ENCODE peak calls at places on chromosomes 3 and 15, in six cellular contexts. P, T, G, A, M and K are unnamed samples.

GRCh38 chr3:124650798-124651197 is 79.5 kb upstream of the UMPS start:
- DNase-seq in P (no peak), T (no peak), G (no peak), A (no peak), M (no peak), K (no peak)

GRCh38 chr3:141368925-141369794 is 856 bp downstream of the ZBTB38 start:
- DNase-seq in P (peak), T (no peak), G (no peak), A (peak), M (peak), K (no peak)

GRCh38 chr3:72018339-72018984 is 233.5 kb upstream of the PROK2 start:
- DNase-seq in P (no peak), T (peak), G (no peak), A (no peak), M (no peak), K (no peak)

GRCh38 chr3:65793495-65794200 is 245.1 kb downstream of the MAGI1 start:
- DNase-seq in P (peak), T (no peak), G (no peak), A (no peak), M (no peak), K (peak)

GRCh38 chr3:147407495-147408179 is 1.3 kb upstream of the ZIC4 start:
- DNase-seq in P (no peak), T (no peak), G (no peak), A (no peak), M (no peak), K (no peak)

GRCh38 chr3:163936557-163936956 is 1141.7 kb downstream of the SI start:
- DNase-seq in P (no peak), T (no peak), G (no peak), A (no peak), M (no peak), K (no peak)

GRCh38 chr15:96070636-96071035 is 259.9 kb upstream of the NR2F2 start:
- DNase-seq in P (peak), T (no peak), G (no peak), A (peak), M (peak), K (peak)

GRCh38 chr3:11603628-11604027 is 40.1 kb downstream of the VGLL4 start:
- DNase-seq in P (no peak), T (peak), G (peak), A (peak), M (peak), K (no peak)

GRCh38 chr3:126851934-126852333 is 131.0 kb upstream of the PLXNA1 start:
- DNase-seq in P (no peak), T (no peak), G (no peak), A (no peak), M (no peak), K (no peak)

GRCh38 chr15:78415284-78415683 is 22.7 kb upstream of the IREB2 start:
- DNase-seq in P (peak), T (no peak), G (no peak), A (peak), M (peak), K (peak)

DNA sequence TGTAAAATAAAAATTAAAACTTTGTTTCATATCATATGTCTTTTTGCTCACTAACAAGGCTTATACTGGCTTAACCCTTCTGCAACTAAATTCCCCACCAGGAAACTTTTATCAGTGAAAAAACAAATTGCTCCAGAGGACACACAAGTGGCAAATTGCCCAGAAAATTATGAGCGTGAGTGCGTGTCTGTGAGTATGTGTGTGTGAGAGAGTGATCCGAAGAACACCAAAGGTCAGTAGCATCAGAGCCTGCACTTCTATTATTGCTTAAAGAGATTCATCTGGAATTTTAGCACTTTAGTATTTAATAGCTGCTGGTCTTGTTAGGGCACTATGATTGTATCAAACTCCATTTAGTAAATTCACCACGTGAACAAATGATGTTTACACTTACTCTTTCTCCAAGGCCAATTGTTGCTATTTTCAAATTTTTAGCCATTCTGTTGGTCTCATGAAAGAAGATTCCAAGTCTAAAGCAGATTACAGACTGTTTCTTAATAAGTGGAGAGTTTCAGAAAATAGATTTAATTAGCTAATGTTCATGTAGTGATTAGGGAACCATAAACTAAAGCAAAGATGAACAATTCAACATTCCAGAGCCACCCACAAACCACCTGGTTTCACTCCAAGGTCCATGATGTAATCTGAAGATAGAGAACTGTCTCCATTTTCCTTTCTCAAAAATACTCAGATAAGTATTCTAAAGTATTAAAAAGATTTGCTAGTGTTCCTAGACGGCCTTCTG is 91.1 kb upstream of the IL12A start:
- DNase-seq in P (no peak), T (no peak), G (no peak), A (peak), M (no peak), K (peak)
- H3K27ac ChIP-seq in P (no peak), T (no peak), G (peak), A (no peak), M (no peak), K (peak)

DNA sequence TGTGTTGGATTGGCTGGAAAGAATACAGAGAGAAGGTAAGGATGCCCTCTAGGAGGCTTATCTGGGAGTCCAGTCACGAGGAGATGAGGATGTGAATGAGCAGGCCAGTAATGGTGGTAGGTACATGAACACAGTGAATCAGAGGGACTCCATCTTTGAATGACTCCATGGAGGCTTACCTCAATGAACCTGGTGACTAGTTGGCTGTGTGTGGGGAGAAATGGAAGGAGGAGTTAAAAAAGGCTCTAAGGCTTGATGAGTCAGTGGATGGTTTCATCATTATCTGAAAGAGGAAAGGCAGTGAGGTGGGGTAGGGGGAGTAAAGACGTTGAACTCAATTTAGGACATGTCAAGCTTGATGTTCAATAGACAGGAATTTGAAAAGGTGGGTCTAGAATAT is 61.1 kb downstream of the KCNAB1 start:
- DNase-seq in P (peak), T (no peak), G (no peak), A (peak), M (peak), K (peak)
- H3K27ac ChIP-seq in P (peak), T (no peak), G (no peak), A (no peak), M (no peak), K (no peak)

GRCh38 chr3:194780706-194781105 is 95.0 kb downstream of the FAM43A start:
- DNase-seq in P (no peak), T (no peak), G (peak), A (no peak), M (no peak), K (no peak)
- H3K27ac ChIP-seq in P (no peak), T (no peak), G (no peak), A (no peak), M (no peak), K (no peak)

GRCh38 chr3:37702478-37703154 is 159.1 kb upstream of the CTDSPL start:
- DNase-seq in P (no peak), T (no peak), G (no peak), A (no peak), M (no peak), K (no peak)
- H3K27ac ChIP-seq in P (no peak), T (no peak), G (no peak), A (no peak), M (no peak), K (no peak)